ENCODE peak calls at places on chromosomes 16 and 17, in ten cellular contexts. R is anterior cingulate cortex; V is T-helper 1 cell; G is A549; L is ELR; I is activated effector memory CD4-positive, alpha-beta T cell treated with anti-CD3 and anti-CD28 coated beads, Interleukin-2, amount 50 U/mL, for 16 hours; C is Panc1; K is kidney; W is stomach; B is GM13976. Z is an unnamed sample.

GRCh38 chr17:74307984-74308773 is 17.8 kb upstream of the KIF19 start:
- DNase-seq in R (no peak), V (no peak), G (no peak), L (no peak), I (no peak), C (no peak), K (peak; percentile 77), W (no peak), B (no peak), Z (no peak)

GRCh38 chr17:82019905-82020873 is 2.5 kb downstream of the CENPX start:
- DNase-seq in R (no peak), V (no peak), G (peak; percentile 65), L (peak; percentile 70), I (peak; percentile 89), C (no peak), K (no peak), W (peak; percentile 63), B (peak; percentile 85), Z (peak; percentile 56)

GRCh38 chr16:964696-965395 is 5.9 kb downstream of the LMF1 start:
- DNase-seq in R (no peak), V (peak; percentile 50), G (no peak), L (no peak), I (peak; percentile 91), C (no peak), K (peak; percentile 56), W (no peak), B (no peak), Z (peak; percentile 58)

GRCh38 chr17:74199306-74200092 is 4.0 kb upstream of the RPL38 start:
- DNase-seq in R (no peak), V (no peak), G (peak; percentile 89), L (peak; percentile 71), I (peak; percentile 89), C (no peak), K (peak; percentile 84), W (peak; percentile 77), B (peak; percentile 85), Z (peak; percentile 57)

GRCh38 chr16:82046941-82047340 is 11.9 kb downstream of the HSD17B2 start:
- DNase-seq in R (no peak), V (no peak), G (no peak), L (no peak), I (no peak), C (no peak), K (no peak), W (no peak), B (no peak), Z (no peak)

GRCh38 chr17:78597923-78598545 is 20.8 kb upstream of the DNAH17 start:
- DNase-seq in R (no peak), V (no peak), G (no peak), L (peak; percentile 47), I (no peak), C (no peak), K (peak; percentile 4), W (no peak), B (no peak), Z (peak; percentile 63)

GRCh38 chr16:86044241-86044671 is 145.3 kb downstream of the IRF8 start:
- DNase-seq in R (no peak), V (no peak), G (peak; percentile 78), L (peak; percentile 63), I (peak; percentile 72), C (peak; percentile 8), K (peak; percentile 75), W (peak; percentile 31), B (peak; percentile 84), Z (peak; percentile 50)

GRCh38 chr16:73152731-73153130 is 104.8 kb upstream of the ZFHX3 start:
- DNase-seq in R (no peak), V (no peak), G (no peak), L (no peak), I (no peak), C (no peak), K (no peak), W (no peak), B (no peak), Z (no peak)

GRCh38 chr17:27293359-27293897 is 486 bp upstream of the WSB1 start:
- DNase-seq in R (no peak), V (no peak), G (no peak), L (no peak), I (peak; percentile 66), C (no peak), K (no peak), W (no peak), B (peak; percentile 34), Z (no peak)

GRCh38 chr16:24013733-24014645 is 178.2 kb downstream of the PRKCB start:
- DNase-seq in R (no peak), V (no peak), G (no peak), L (no peak), I (peak; percentile 79), C (no peak), K (no peak), W (peak; percentile 31), B (peak; percentile 82), Z (no peak)

GRCh38 chr17:42132941-42133340 is 10.3 kb downstream of the HSPB9 start:
- DNase-seq in R (peak; percentile 63), V (no peak), G (no peak), L (peak; percentile 88), I (no peak), C (no peak), K (peak; percentile 91), W (peak; percentile 81), B (no peak), Z (peak; percentile 88)

GRCh38 chr17:75555679-75556153 is 30.2 kb downstream of the LLGL2 start:
- DNase-seq in R (no peak), V (no peak), G (no peak), L (no peak), I (no peak), C (no peak), K (no peak), W (peak; percentile 51), B (no peak), Z (no peak)

GRCh38 chr17:42548070-42548837 is 4.5 kb upstream of the HSD17B1 start:
- DNase-seq in R (no peak), V (peak; percentile 56), G (peak; percentile 96), L (peak; percentile 29), I (peak; percentile 92), C (no peak), K (peak; percentile 92), W (peak; percentile 94), B (peak; percentile 94), Z (no peak)

GRCh38 chr16:87207509-87207908 is 109.7 kb downstream of the C16orf95 start:
- DNase-seq in R (no peak), V (no peak), G (no peak), L (peak; percentile 79), I (no peak), C (no peak), K (no peak), W (no peak), B (no peak), Z (peak; percentile 83)

GRCh38 chr17:77184474-77184873 is 43.7 kb downstream of the SEC14L1 start:
- DNase-seq in R (no peak), V (no peak), G (no peak), L (no peak), I (no peak), C (no peak), K (no peak), W (no peak), B (no peak), Z (no peak)

GRCh38 chr16:628321-629061 is 2.3 kb upstream of the WFIKKN1 start:
- DNase-seq in R (no peak), V (no peak), G (no peak), L (no peak), I (no peak), C (no peak), K (peak; percentile 78), W (no peak), B (no peak), Z (no peak)

GRCh38 chr17:63816669-63817068 is 10.6 kb upstream of the PSMC5 start:
- DNase-seq in R (no peak), V (no peak), G (no peak), L (peak; percentile 72), I (no peak), C (no peak), K (no peak), W (no peak), B (no peak), Z (peak; percentile 43)

GRCh38 chr17:77716289-77716929 is 242.1 kb upstream of the TNRC6C start:
- DNase-seq in R (no peak), V (no peak), G (no peak), L (no peak), I (no peak), C (no peak), K (no peak), W (no peak), B (no peak), Z (no peak)

GRCh38 chr16:740764-741505 is at the start of gene CIAO3:
- DNase-seq in R (peak; percentile 50), V (peak; percentile 78), G (peak; percentile 83), L (peak; percentile 91), I (peak; percentile 97), C (no peak), K (peak; percentile 96), W (peak; percentile 91), B (peak; percentile 97), Z (peak; percentile 83)

GRCh38 chr16:46748775-46749705 is 896 bp upstream of the MYLK3 start:
- DNase-seq in R (no peak), V (no peak), G (no peak), L (no peak), I (no peak), C (no peak), K (no peak), W (no peak), B (peak; percentile 71), Z (no peak)

GRCh38 chr17:49447603-49448325 is 33.1 kb upstream of the PHB1 start:
- DNase-seq in R (no peak), V (no peak), G (no peak), L (no peak), I (no peak), C (no peak), K (peak; percentile 77), W (no peak), B (no peak), Z (no peak)

GRCh38 chr17:49779730-49780220 is 8.7 kb upstream of the KAT7 start:
- DNase-seq in R (no peak), V (no peak), G (peak; percentile 34), L (peak; percentile 87), I (no peak), C (peak; percentile 38), K (no peak), W (no peak), B (peak; percentile 42), Z (peak; percentile 71)